ENCODE peak calls at places on chromosomes 3 and 15, in six cellular contexts. X is ovary, G is activated B cell treated with CpG ODN at 0.5 μM for 24 hours, K is coronary artery, T is mammary epithelial cell, J is tibial nerve. U is an unnamed sample.

GRCh38 chr3:134344560-134344959 is 29.7 kb downstream of the AMOTL2 start:
- DNase-seq in X (no peak), G (no peak), K (no peak), T (no peak), J (no peak), U (no peak)

GRCh38 chr15:93110502-93111040 is 21.6 kb upstream of the RGMA start:
- DNase-seq in X (no peak), G (no peak), K (no peak), T (no peak), J (no peak), U (no peak)

GRCh38 chr3:182092662-182093262 is 381.0 kb downstream of the SOX2 start:
- DNase-seq in X (no peak), G (no peak), K (no peak), T (no peak), J (no peak), U (no peak)

GRCh38 chr3:101128786-101129185 is 135.6 kb upstream of the ABI3BP start:
- DNase-seq in X (no peak), G (no peak), K (no peak), T (peak; percentile 48), J (no peak), U (no peak)

GRCh38 chr3:142904639-142905441 is 16.0 kb upstream of the PCOLCE2 start:
- DNase-seq in X (no peak), G (no peak), K (no peak), T (peak; percentile 71), J (no peak), U (no peak)

GRCh38 chr3:14483286-14483685 is 56.9 kb downstream of the GRIP2 start:
- DNase-seq in X (peak; percentile 22), G (no peak), K (no peak), T (no peak), J (no peak), U (no peak)

GRCh38 chr3:178562869-178563232 is 26.6 kb downstream of the KCNMB2 start:
- DNase-seq in X (no peak), G (no peak), K (no peak), T (no peak), J (no peak), U (no peak)

GRCh38 chr15:100172356-100173024 is 169.3 kb downstream of the ADAMTS17 start:
- DNase-seq in X (no peak), G (no peak), K (no peak), T (no peak), J (no peak), U (peak; percentile 15)

GRCh38 chr3:164673738-164674137 is 404.6 kb downstream of the SI start:
- DNase-seq in X (no peak), G (no peak), K (no peak), T (no peak), J (no peak), U (no peak)

GRCh38 chr15:101651753-101652097 is 456 bp downstream of the TM2D3 start:
- DNase-seq in X (no peak), G (no peak), K (peak; percentile 78), T (peak; percentile 43), J (no peak), U (no peak)

GRCh38 chr3:136954980-136955780 is 2.6 kb upstream of the IL20RB start:
- DNase-seq in X (no peak), G (no peak), K (no peak), T (no peak), J (no peak), U (no peak)

GRCh38 chr3:114686624-114687023 is 392.8 kb downstream of the TIGIT start:
- DNase-seq in X (no peak), G (no peak), K (no peak), T (no peak), J (no peak), U (no peak)

GRCh38 chr3:101495552-101495951 is 17.5 kb downstream of the SENP7 start:
- DNase-seq in X (no peak), G (no peak), K (no peak), T (no peak), J (no peak), U (no peak)

GRCh38 chr3:58155838-58156237 is 54.9 kb downstream of the DNASE1L3 start:
- DNase-seq in X (no peak), G (no peak), K (no peak), T (peak; percentile 52), J (no peak), U (no peak)

GRCh38 chr3:12884104-12884742 is 42.9 kb upstream of the RPL32 start:
- DNase-seq in X (no peak), G (no peak), K (no peak), T (no peak), J (no peak), U (no peak)

GRCh38 chr3:171811913-171812321 is 1.6 kb upstream of the PLD1 start:
- DNase-seq in X (peak; percentile 34), G (no peak), K (no peak), T (peak; percentile 73), J (no peak), U (no peak)

GRCh38 chr15:73887481-73887880 is 14.1 kb downstream of the TBC1D21 start:
- DNase-seq in X (no peak), G (no peak), K (peak; percentile 57), T (no peak), J (no peak), U (no peak)

GRCh38 chr3:186669378-186670084 is 3.7 kb downstream of the HRG start:
- DNase-seq in X (no peak), G (no peak), K (no peak), T (peak; percentile 75), J (no peak), U (no peak)

GRCh38 chr3:56316944-56317343 is 151.3 kb downstream of the ERC2 start:
- DNase-seq in X (no peak), G (no peak), K (no peak), T (no peak), J (no peak), U (no peak)

GRCh38 chr3:157327837-157328236 is 108.8 kb upstream of the PTX3 start:
- DNase-seq in X (no peak), G (no peak), K (no peak), T (no peak), J (no peak), U (no peak)

GRCh38 chr3:157330206-157330605 is 106.4 kb upstream of the PTX3 start:
- DNase-seq in X (no peak), G (no peak), K (no peak), T (no peak), J (no peak), U (no peak)

GRCh38 chr3:157329541-157329940 is 107.1 kb upstream of the PTX3 start:
- DNase-seq in X (no peak), G (no peak), K (no peak), T (no peak), J (no peak), U (no peak)

GRCh38 chr3:157327018-157327417 is 109.6 kb upstream of the PTX3 start:
- DNase-seq in X (no peak), G (no peak), K (no peak), T (no peak), J (no peak), U (no peak)
- TF ChIP-seq CTCF in X (no peak), G (no peak), K (no peak), T (peak; percentile 5), J (no peak), U (no peak)

GRCh38 chr3:147200545-147200944 is 205.8 kb downstream of the ZIC4 start:
- DNase-seq in X (no peak), G (no peak), K (no peak), T (no peak), J (no peak), U (no peak)

GRCh38 chr3:147191795-147192385 is 214.5 kb downstream of the ZIC4 start:
- DNase-seq in X (no peak), G (no peak), K (no peak), T (peak; percentile 31), J (no peak), U (no peak)

GRCh38 chr3:147195896-147196295 is 210.4 kb downstream of the ZIC4 start:
- DNase-seq in X (no peak), G (no peak), K (no peak), T (no peak), J (no peak), U (no peak)

DNA sequence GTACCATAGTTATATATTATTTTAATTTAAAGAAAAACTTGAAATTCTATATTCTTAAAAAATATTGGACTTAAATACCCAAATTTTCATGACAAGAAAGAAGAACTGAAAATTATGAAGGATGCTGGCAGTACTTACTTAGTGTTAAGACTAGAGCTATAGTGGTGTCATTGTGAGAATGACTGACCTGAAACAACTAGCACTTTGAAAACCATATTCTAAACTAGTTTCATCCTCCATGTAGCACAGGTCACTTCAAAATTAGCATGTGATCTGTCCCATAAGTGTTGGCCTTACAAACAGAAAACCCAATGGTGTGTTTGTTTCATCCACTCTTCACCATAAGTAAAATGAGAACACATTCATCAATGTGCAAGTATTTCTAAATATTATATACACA is 208.6 kb downstream of the ZIC4 start:
- DNase-seq in X (no peak), G (no peak), K (no peak), T (no peak), J (no peak), U (no peak)
- TF ChIP-seq CTCF in X (no peak), G (no peak), K (no peak), T (no peak), J (no peak), U (no peak)

DNA sequence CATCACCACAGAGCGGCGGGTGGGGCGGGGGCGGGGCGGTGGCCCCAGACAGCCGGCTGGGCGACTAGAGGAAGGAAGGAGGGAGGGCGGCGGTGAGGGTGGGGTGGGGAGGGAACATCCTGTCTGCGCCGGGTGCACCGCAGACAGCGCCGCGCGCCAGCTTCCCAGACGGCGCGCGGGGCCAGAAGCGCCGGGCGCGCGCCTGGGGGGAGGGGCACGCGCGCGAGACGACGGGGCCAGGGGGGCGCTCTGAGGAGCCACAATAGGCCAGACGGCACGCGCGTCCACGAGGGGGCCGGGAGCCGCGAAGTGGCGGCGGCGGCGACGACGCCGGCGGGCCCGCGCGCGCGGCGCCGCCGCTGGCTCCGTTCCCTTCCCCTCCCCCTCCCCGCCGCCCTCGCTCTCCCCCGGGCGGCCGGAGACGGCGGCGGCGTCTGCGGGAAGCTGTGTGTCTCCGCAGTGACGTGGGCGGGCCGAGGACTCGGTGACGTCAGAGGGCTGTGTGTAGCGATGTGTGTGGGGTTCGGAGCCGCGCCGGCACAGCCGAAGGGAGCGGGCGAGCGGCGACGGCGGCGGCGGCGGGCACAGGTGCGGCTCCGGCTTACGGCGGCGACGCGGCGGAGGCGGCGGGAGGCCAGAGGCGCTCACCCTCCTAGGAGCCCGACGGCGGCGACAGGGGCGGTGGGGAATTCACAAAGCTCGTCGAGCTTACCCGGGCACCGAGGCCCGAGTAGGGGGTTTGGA is at the start of gene SKIL:
- DNase-seq in X (peak; percentile 98), G (peak; percentile 92), K (peak; percentile 98), T (peak; percentile 95), J (peak; percentile 98), U (peak; percentile 93)
- TF ChIP-seq CTCF in X (peak; percentile 37), G (no peak), K (no peak), T (peak; percentile 37), J (peak; percentile 59), U (peak; percentile 26)

DNA sequence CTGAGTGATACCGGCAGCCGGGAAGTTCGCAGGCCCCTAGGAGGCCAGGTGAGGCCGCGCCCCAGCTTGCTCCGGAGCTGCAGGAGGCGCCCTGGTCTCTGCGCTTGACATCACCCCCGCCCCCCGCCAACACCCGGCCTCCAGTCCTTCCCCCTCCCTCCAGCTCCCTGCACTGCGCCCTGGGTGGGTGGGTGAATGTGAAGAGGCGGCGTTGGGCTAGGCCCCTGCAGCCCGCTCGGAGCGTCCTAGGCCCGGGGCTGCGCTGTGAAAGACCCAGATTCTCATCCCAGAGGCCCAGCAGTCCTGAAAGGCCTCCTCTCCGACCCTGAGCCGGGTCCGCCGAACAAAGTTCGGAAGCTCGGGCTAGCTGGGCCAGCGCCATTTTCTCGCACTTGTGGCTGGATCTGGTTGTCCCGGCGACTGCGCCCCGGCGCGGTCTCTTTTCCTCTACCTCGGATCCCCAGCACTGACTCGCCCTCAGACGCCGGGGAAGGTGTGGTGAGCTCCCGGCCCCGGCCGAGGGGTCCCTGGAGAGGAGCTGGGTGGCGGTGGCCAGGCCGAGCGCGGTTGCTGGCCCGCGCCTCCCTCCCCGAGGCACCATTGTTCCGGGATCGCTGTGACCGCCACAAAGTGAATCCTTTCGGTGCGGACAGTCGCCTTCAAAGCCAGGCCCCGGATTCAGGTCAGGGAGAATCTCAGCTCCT is 12.9 kb downstream of the ZIC4 start:
- DNase-seq in X (no peak), G (no peak), K (peak; percentile 64), T (no peak), J (no peak), U (no peak)
- TF ChIP-seq CTCF in X (no peak), G (no peak), K (no peak), T (no peak), J (no peak), U (no peak)

U was measured in type B pancreatic cell.